ENCODE peak calls at places on chromosomes 12 and 14, in eight cellular contexts. L is HCT116, Y is endothelial cell of umbilical vein, G is HepG2, C is H1, J is GM12878, R is SK-N-SH, Z is K562. I is an unnamed sample.

GRCh38 chr14:65204056-65204455 is 101.7 kb upstream of the MAX start:
- DNase-seq in G (no peak), Z (no peak), R (no peak), L (no peak), C (no peak), Y (no peak), J (no peak), I (no peak)

GRCh38 chr14:73792476-73792875 is 59.2 kb upstream of the PTGR2 start:
- DNase-seq in J (no peak), C (no peak), Y (no peak), R (no peak), Z (no peak), L (no peak), G (no peak), I (no peak)

GRCh38 chr12:92987362-92987761 is 58.3 kb upstream of the EEA1 start:
- DNase-seq in L (peak), Y (peak), G (peak), J (no peak), R (peak), C (no peak), Z (peak), I (peak)

GRCh38 chr12:56080556-56081138 is 682 bp downstream of the ERBB3 start:
- DNase-seq in R (no peak), J (no peak), L (no peak), Z (peak), Y (no peak), C (peak), G (peak), I (no peak)

GRCh38 chr12:9651265-9651729 is 18.2 kb upstream of the CLEC2D start:
- DNase-seq in C (no peak), J (no peak), Y (no peak), R (no peak), Z (no peak), L (no peak), G (no peak), I (no peak)

GRCh38 chr14:40003773-40004172 is 571.5 kb upstream of the FBXO33 start:
- DNase-seq in G (no peak), C (no peak), Y (no peak), Z (no peak), R (no peak), L (no peak), J (no peak), I (no peak)

GRCh38 chr12:49323524-49324097 is 556 bp downstream of the TROAP start:
- DNase-seq in J (no peak), L (no peak), G (no peak), C (no peak), Y (no peak), Z (no peak), R (no peak), I (no peak)

GRCh38 chr14:101791919-101792572 is 30.5 kb downstream of the PPP2R5C start:
- DNase-seq in Y (peak), C (no peak), J (no peak), L (no peak), G (no peak), R (no peak), Z (no peak), I (no peak)

GRCh38 chr14:95040723-95041476 is 116.4 kb downstream of the DICER1 start:
- DNase-seq in C (peak), G (no peak), J (no peak), L (no peak), Y (no peak), Z (no peak), R (no peak), I (no peak)

GRCh38 chr12:49588761-49589516 is 16.5 kb downstream of the FAM186B start:
- DNase-seq in R (no peak), L (no peak), Y (no peak), J (no peak), G (no peak), Z (no peak), C (no peak), I (no peak)

GRCh38 chr12:117686911-117687377 is 281.8 kb downstream of the KSR2 start:
- DNase-seq in Y (peak), L (peak), C (no peak), Z (no peak), J (no peak), R (peak), G (peak), I (no peak)

GRCh38 chr12:112456029-112456428 is 37.3 kb downstream of the PTPN11 start:
- DNase-seq in L (no peak), J (no peak), Z (no peak), Y (no peak), G (no peak), C (no peak), R (no peak), I (no peak)

GRCh38 chr12:114743289-114743688 is 59.3 kb upstream of the TBX3 start:
- DNase-seq in G (no peak), Y (no peak), R (no peak), Z (no peak), L (no peak), J (no peak), C (no peak), I (no peak)

GRCh38 chr12:130973906-130974305 is 20.2 kb downstream of the ADGRD1 start:
- DNase-seq in J (no peak), Z (no peak), G (no peak), L (no peak), R (no peak), C (no peak), Y (no peak), I (no peak)

GRCh38 chr12:124998705-124999104 is 5.3 kb downstream of the BRI3BP start:
- DNase-seq in Y (no peak), J (no peak), G (no peak), Z (no peak), L (no peak), R (no peak), C (no peak), I (no peak)

GRCh38 chr14:22471545-22472121 is 117.4 kb downstream of the DAD1 start:
- DNase-seq in C (peak), G (peak), J (no peak), L (peak), Z (peak), R (peak), Y (peak), I (peak)

GRCh38 chr14:88522393-88522792 is 32.4 kb downstream of the PTPN21 start:
- DNase-seq in J (no peak), L (no peak), Y (no peak), G (no peak), R (no peak), C (no peak), Z (no peak), I (no peak)

GRCh38 chr14:55240526-55241178 is 30.6 kb upstream of the FBXO34 start:
- DNase-seq in C (peak), Z (no peak), J (no peak), R (peak), Y (no peak), L (no peak), G (no peak), I (no peak)

GRCh38 chr14:65704850-65705249 is 292.3 kb downstream of the FUT8 start:
- DNase-seq in Z (no peak), J (no peak), G (no peak), C (no peak), R (no peak), L (no peak), Y (no peak), I (peak)

GRCh38 chr14:94867931-94868597 is 98.2 kb upstream of the GSC start:
- DNase-seq in R (no peak), L (no peak), J (no peak), Y (no peak), C (no peak), Z (no peak), G (no peak), I (no peak)

GRCh38 chr14:105577339-105577861 is 51.0 kb downstream of the TMEM121 start:
- DNase-seq in L (no peak), C (no peak), J (no peak), Z (no peak), Y (no peak), G (no peak), R (no peak), I (no peak)

GRCh38 chr12:52530366-52530765 is 10.2 kb upstream of the KRT5 start:
- DNase-seq in Z (no peak), C (no peak), J (no peak), G (no peak), L (no peak), R (no peak), Y (no peak), I (no peak)

GRCh38 chr14:94484476-94484875 is 8.5 kb upstream of the SERPINA9 start:
- DNase-seq in Z (no peak), G (no peak), J (no peak), L (no peak), Y (no peak), C (no peak), R (no peak), I (no peak)

GRCh38 chr14:105529506-105530445 is 3.4 kb downstream of the TMEM121 start:
- DNase-seq in C (no peak), G (peak), J (no peak), L (no peak), R (no peak), Z (no peak), Y (no peak), I (no peak)

DNA sequence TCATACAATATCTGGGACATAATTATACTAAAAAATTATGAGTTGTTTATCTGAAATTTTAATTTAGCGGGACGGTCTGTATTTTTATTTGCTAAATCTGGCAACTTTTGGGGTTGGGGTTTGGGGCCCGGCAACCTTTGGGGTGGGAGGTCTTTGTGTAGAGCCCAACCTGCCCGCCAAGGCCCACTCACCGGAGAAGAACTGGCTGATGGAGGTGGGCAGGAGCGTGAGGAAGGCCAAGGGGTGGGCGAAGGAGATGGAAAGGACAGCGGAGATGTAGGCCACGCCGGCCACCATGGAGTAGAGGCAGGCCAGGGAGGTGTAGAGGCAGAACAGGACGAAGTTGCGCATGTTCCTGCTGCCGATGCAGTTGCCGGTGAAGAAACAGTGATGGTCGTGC is 2.6 kb downstream of the ZDHHC22 start:
- DNase-seq in Y (no peak), R (no peak), J (no peak), C (no peak), L (no peak), Z (no peak), G (no peak), I (no peak)
- H3K4me3 ChIP-seq in Y (no peak), R (no peak), J (no peak), C (no peak), L (no peak), Z (no peak), G (no peak), I (no peak)

GRCh38 chr12:120540445-120540844 is 6.3 kb downstream of the RNF10 start:
- DNase-seq in R (no peak), Z (peak), L (no peak), G (no peak), J (no peak), C (no peak), Y (peak), I (no peak)
- TF ChIP-seq POLR2AphosphoS5 in R (no peak), Z (peak), L (no peak), G (no peak), J (no peak), C (no peak), Y (no peak), I (no peak)

DNA sequence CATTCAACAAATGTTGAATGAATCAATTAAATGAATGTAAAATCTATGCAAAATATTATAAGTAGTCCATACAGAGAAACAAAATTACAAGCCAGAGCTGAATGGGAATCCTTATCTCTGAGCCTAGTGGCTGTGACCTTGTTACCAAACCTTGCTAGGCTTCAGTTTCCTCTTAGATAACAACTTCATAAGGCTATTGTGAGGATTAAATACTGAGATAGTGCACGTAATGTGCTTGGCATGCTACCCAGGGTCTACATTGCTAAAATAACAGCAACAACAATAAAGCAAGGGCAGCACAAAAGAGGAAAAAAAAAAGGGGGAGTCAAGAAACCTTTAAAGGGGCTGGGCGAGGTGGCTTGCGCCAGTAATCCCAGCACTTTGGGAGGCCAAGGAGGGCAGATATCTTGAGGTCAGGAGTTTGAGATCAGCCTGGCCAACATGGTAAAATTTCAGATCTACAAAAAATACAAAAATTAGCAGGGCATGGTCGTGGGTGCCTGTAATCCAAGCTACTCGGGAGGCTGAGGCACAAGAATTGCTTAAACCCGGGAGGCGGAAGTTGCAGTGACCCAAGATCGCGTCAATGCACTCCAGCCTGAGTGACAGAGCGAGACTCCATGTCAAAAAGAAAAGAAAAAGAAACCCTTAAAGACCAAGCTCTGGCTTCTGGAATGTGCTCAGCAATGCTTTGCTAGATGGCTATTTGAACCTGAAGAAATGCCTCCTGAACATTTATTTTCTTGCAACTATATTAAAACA is 14.1 kb downstream of the STAB2 start:
- DNase-seq in L (no peak), Y (peak), J (no peak), Z (no peak), R (no peak), G (no peak), C (no peak), I (no peak)
- H3K9ac ChIP-seq in L (no peak), Y (no peak), J (no peak), Z (no peak), R (no peak), G (no peak), C (no peak), I (no peak)

GRCh38 chr12:123271182-123271491 is 519 bp downstream of the CDK2AP1 start:
- DNase-seq in L (no peak), C (peak), Z (peak), G (peak), R (peak), J (no peak), Y (no peak), I (no peak)
- H3K4me3 ChIP-seq in L (peak), C (peak), Z (peak), G (peak), R (peak), J (peak), Y (peak), I (peak)

DNA sequence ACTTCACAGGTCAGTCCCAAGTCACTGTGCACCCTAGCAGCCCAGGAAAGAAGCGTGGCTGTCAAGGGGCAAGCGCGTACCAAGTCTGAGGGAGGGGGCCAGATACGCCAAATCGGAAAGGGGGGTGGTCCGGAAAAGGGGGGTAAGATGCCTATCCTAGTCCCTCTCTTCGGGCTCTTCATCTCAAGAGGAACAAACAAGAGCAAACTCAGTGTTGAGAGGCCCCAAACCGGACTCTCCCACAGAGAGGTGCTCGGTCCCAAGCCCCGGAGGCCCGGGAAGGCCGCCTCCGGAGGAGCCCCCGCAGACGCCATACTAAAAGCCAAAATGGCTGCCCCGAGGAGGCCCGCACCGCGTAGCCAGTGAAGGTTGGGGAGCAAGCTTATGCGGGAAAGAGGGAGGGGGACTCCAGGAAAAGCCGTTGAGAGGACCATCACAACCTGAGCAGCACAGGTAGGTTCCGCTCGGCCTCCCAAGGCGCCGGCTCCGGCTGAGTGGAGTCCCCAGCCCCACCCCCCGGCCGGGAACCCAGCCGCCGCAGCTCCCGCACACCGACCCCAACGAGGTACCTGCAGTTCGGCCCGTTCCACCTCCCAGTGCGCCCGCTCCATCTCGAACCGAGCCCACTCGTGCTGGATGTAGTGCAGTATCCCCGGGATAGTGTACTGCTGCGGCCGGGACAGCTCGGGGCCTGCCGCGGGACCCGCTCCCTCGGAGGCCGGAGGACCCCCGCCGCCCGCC is at the start of gene AP4S1:
- DNase-seq in G (peak), R (peak), Y (peak), Z (peak), J (no peak), C (peak), L (no peak), I (no peak)
- TF ChIP-seq POLR2AphosphoS5 in G (peak), R (no peak), Y (no peak), Z (peak), J (peak), C (peak), L (peak), I (peak)

GRCh38 chr12:6925239-6925542 is 2.6 kb upstream of the ATN1 start:
- DNase-seq in Y (no peak), Z (no peak), G (no peak), J (no peak), R (no peak), L (no peak), C (peak), I (no peak)
- H3K9ac ChIP-seq in Y (peak), Z (no peak), G (peak), J (no peak), R (peak), L (peak), C (peak), I (peak)

I was measured in SK-N-MC.